ENCODE peak calls at places on chromosomes 4 and X, in five cellular contexts. Z is Peyer's patch, V is colonic mucosa, I is suprapubic skin, X is fibroblast of lung. G is an unnamed sample.

GRCh38 chr4:81905966-81906365 is 434.3 kb upstream of the RASGEF1B start:
- DNase-seq in Z (no peak), V (no peak), I (no peak), X (no peak), G (no peak)

GRCh38 chr4:174069848-174070330 is 213.6 kb downstream of the FBXO8 start:
- DNase-seq in Z (no peak), V (no peak), I (no peak), X (no peak), G (no peak)

GRCh38 chr4:4672397-4672796 is 130.5 kb upstream of the STX18 start:
- DNase-seq in Z (peak), V (peak), I (no peak), X (no peak), G (no peak)

GRCh38 chr4:8129136-8129535 is 29.5 kb downstream of the ABLIM2 start:
- DNase-seq in Z (no peak), V (no peak), I (no peak), X (no peak), G (no peak)

GRCh38 chrX:25156323-25156722 is 140.6 kb upstream of the ARX start:
- DNase-seq in Z (no peak), V (no peak), I (no peak), X (peak), G (no peak)

GRCh38 chr4:73450398-73451004 is 14.5 kb downstream of the AFP start:
- DNase-seq in Z (no peak), V (no peak), I (no peak), X (peak), G (peak)

GRCh38 chrX:18252644-18253359 is 32.1 kb upstream of the BEND2 start:
- DNase-seq in Z (no peak), V (no peak), I (no peak), X (no peak), G (no peak)

GRCh38 chr4:136637071-136637777 is 895.1 kb downstream of the PCDH18 start:
- DNase-seq in Z (no peak), V (no peak), I (no peak), X (no peak), G (no peak)

GRCh38 chrX:50200907-50201306 is at the start of gene AKAP4:
- DNase-seq in Z (no peak), V (no peak), I (no peak), X (no peak), G (no peak)

GRCh38 chr4:100299441-100299840 is 109.2 kb upstream of the DDIT4L start:
- DNase-seq in Z (no peak), V (no peak), I (no peak), X (peak), G (no peak)

GRCh38 chr4:139609647-139610046 is 53.6 kb upstream of the SETD7 start:
- DNase-seq in Z (no peak), V (no peak), I (no peak), X (peak), G (no peak)

GRCh38 chrX:136889269-136889668 is 8.7 kb upstream of the RBMX start:
- DNase-seq in Z (no peak), V (no peak), I (no peak), X (no peak), G (no peak)

GRCh38 chrX:39981946-39982345 is 115.8 kb downstream of the BCOR start:
- DNase-seq in Z (no peak), V (no peak), I (no peak), X (no peak), G (no peak)

GRCh38 chr4:186904104-186904503 is 180.4 kb upstream of the FAT1 start:
- DNase-seq in Z (no peak), V (no peak), I (no peak), X (peak), G (no peak)

GRCh38 chr4:142961866-142962265 is 115.8 kb upstream of the INPP4B start:
- DNase-seq in Z (no peak), V (no peak), I (no peak), X (no peak), G (no peak)

GRCh38 chr4:106318511-106318910 is 2.2 kb downstream of the AIMP1 start:
- DNase-seq in Z (no peak), V (no peak), I (no peak), X (no peak), G (no peak)

GRCh38 chrX:20063716-20064351 is 52.9 kb downstream of the MAP7D2 start:
- DNase-seq in Z (no peak), V (no peak), I (no peak), X (no peak), G (no peak)

GRCh38 chrX:154308108-154308946 is 12.7 kb downstream of the TKTL1 start:
- DNase-seq in Z (peak), V (peak), I (peak), X (peak), G (no peak)

GRCh38 chr4:140666889-140667614 is 89.1 kb downstream of the TBC1D9 start:
- DNase-seq in Z (no peak), V (no peak), I (no peak), X (no peak), G (no peak)

GRCh38 chrX:809081-809480 is 178.5 kb downstream of the SHOX start:
- DNase-seq in Z (no peak), V (no peak), I (no peak), X (no peak), G (no peak)

GRCh38 chrX:10634681-10635161 is 14.3 kb upstream of the MID1 start:
- DNase-seq in Z (no peak), V (no peak), I (no peak), X (peak), G (peak)

GRCh38 chr4:41734366-41734765 is 14.2 kb downstream of the PHOX2B start:
- DNase-seq in Z (no peak), V (no peak), I (no peak), X (no peak), G (no peak)

GRCh38 chrX:18099745-18100144 is 120.9 kb downstream of the BEND2 start:
- DNase-seq in Z (no peak), V (no peak), I (no peak), X (no peak), G (peak)

GRCh38 chr4:100936676-100937390 is 410.5 kb downstream of the PPP3CA start:
- DNase-seq in Z (no peak), V (no peak), I (no peak), X (peak), G (no peak)

GRCh38 chr4:136803430-136803829 is 728.9 kb downstream of the PCDH18 start:
- DNase-seq in Z (no peak), V (no peak), I (no peak), X (no peak), G (no peak)

GRCh38 chrX:679161-679979 is 48.8 kb downstream of the SHOX start:
- DNase-seq in Z (no peak), V (no peak), I (no peak), X (no peak), G (no peak)

GRCh38 chr4:186494496-186494895 is 60.9 kb downstream of the MTNR1A start:
- DNase-seq in Z (no peak), V (no peak), I (no peak), X (no peak), G (no peak)

GRCh38 chr4:125961626-125962025 is 646.9 kb downstream of the FAT4 start:
- DNase-seq in Z (no peak), V (no peak), I (no peak), X (no peak), G (no peak)

GRCh38 chrX:117120700-117121099 is 657.9 kb upstream of the CT83 start:
- DNase-seq in Z (no peak), V (no peak), I (no peak), X (no peak), G (no peak)

GRCh38 chr4:17812801-17813200 is 2.0 kb downstream of the NCAPG start:
- DNase-seq in Z (no peak), V (no peak), I (no peak), X (no peak), G (no peak)

GRCh38 chr4:36677122-36677521 is 395.7 kb downstream of the DTHD1 start:
- DNase-seq in Z (no peak), V (no peak), I (no peak), X (peak), G (no peak)

GRCh38 chrX:48540015-48540350 is 469 bp downstream of the TBC1D25 start:
- DNase-seq in Z (no peak), V (peak), I (no peak), X (peak), G (no peak)

GRCh38 chrX:76076124-76076523 is 96.7 kb upstream of the PBDC1 start:
- DNase-seq in Z (no peak), V (no peak), I (no peak), X (no peak), G (no peak)
- H3K27ac ChIP-seq in Z (no peak), V (no peak), I (no peak), X (no peak), G (no peak)

GRCh38 chrX:115023139-115023538 is 5.7 kb upstream of the IL13RA2 start:
- DNase-seq in Z (peak), V (no peak), I (no peak), X (peak), G (peak)

GRCh38 chrX:115017455-115017854 is at the start of gene IL13RA2:
- DNase-seq in Z (no peak), V (no peak), I (no peak), X (peak), G (no peak)

GRCh38 chrX:115018040-115018647 is 728 bp upstream of the IL13RA2 start:
- DNase-seq in Z (no peak), V (no peak), I (no peak), X (no peak), G (no peak)

GRCh38 chrX:115021121-115021520 is 3.7 kb upstream of the IL13RA2 start:
- DNase-seq in Z (no peak), V (no peak), I (no peak), X (no peak), G (no peak)

GRCh38 chrX:115018944-115019343 is 1.5 kb upstream of the IL13RA2 start:
- DNase-seq in Z (no peak), V (no peak), I (no peak), X (peak), G (no peak)
- H3K27ac ChIP-seq in Z (no peak), V (no peak), I (no peak), X (no peak), G (peak)

GRCh38 chr4:30860983-30861382 is 140.8 kb downstream of the PCDH7 start:
- DNase-seq in Z (no peak), V (no peak), I (no peak), X (no peak), G (peak)

GRCh38 chr4:30862176-30862575 is 142.0 kb downstream of the PCDH7 start:
- DNase-seq in Z (no peak), V (no peak), I (no peak), X (no peak), G (no peak)

GRCh38 chr4:30866444-30866843 is 146.3 kb downstream of the PCDH7 start:
- DNase-seq in Z (no peak), V (no peak), I (no peak), X (peak), G (no peak)

GRCh38 chr4:30865676-30866075 is 145.5 kb downstream of the PCDH7 start:
- DNase-seq in Z (no peak), V (no peak), I (no peak), X (peak), G (no peak)

GRCh38 chr4:30863031-30863430 is 142.9 kb downstream of the PCDH7 start:
- DNase-seq in Z (no peak), V (no peak), I (no peak), X (peak), G (no peak)
- H3K27ac ChIP-seq in Z (no peak), V (no peak), I (no peak), X (no peak), G (no peak)

GRCh38 chrX:3268804-3269203 is 77.6 kb downstream of the MXRA5 start:
- DNase-seq in Z (no peak), V (no peak), I (no peak), X (peak), G (no peak)

GRCh38 chrX:3271485-3272186 is 74.8 kb downstream of the MXRA5 start:
- DNase-seq in Z (no peak), V (no peak), I (no peak), X (peak), G (no peak)
- H3K27ac ChIP-seq in Z (no peak), V (no peak), I (no peak), X (peak), G (peak)

GRCh38 chr4:38145741-38146140 is 185.5 kb downstream of the PTTG2 start:
- DNase-seq in Z (no peak), V (no peak), I (no peak), X (peak), G (no peak)
- H3K27ac ChIP-seq in Z (no peak), V (no peak), I (no peak), X (peak), G (no peak)

GRCh38 chr4:168805341-168805740 is 204.7 kb downstream of the CBR4 start:
- DNase-seq in Z (no peak), V (no peak), I (no peak), X (no peak), G (no peak)

GRCh38 chr4:168800926-168801325 is 209.1 kb downstream of the CBR4 start:
- DNase-seq in Z (no peak), V (no peak), I (no peak), X (no peak), G (no peak)

GRCh38 chr4:168802222-168802621 is 207.8 kb downstream of the CBR4 start:
- DNase-seq in Z (no peak), V (no peak), I (no peak), X (no peak), G (no peak)

GRCh38 chr4:168797738-168798375 is 212.2 kb downstream of the CBR4 start:
- DNase-seq in Z (no peak), V (no peak), I (no peak), X (no peak), G (no peak)

DNA sequence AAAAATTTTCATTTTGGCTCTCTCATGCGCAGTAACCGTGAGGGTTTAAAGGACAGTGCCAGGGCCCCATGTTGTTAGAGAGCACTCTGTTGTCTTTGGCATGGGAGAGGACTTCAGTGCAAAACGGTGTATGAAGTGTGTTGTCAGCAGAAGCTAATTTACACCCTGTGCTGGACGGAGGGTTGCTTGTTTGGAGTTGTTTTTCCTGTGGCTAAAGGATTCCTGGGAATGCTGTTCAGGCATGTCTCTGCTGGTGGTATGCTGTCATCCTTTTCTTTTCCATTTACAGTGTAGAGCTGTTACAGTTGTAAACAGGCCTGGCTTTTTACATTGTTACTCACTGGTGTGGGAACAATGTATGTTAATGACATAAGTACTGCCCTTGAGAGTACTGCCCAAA is 206.3 kb downstream of the CBR4 start:
- DNase-seq in Z (no peak), V (no peak), I (no peak), X (peak), G (peak)
- H3K27ac ChIP-seq in Z (no peak), V (no peak), I (peak), X (no peak), G (peak)

GRCh38 chrX:8869812-8870211 is 68.6 kb upstream of the FAM9A start:
- DNase-seq in Z (no peak), V (no peak), I (no peak), X (no peak), G (no peak)
- H3K27ac ChIP-seq in Z (no peak), V (no peak), I (no peak), X (no peak), G (peak)

GRCh38 chr4:182903013-182903412 is 14.2 kb downstream of the DCTD start:
- DNase-seq in Z (no peak), V (no peak), I (no peak), X (no peak), G (no peak)
- H3K27ac ChIP-seq in Z (no peak), V (no peak), I (no peak), X (no peak), G (no peak)

GRCh38 chr4:184593461-184593860 is 55.8 kb downstream of the CASP3 start:
- DNase-seq in Z (no peak), V (no peak), I (no peak), X (no peak), G (no peak)

GRCh38 chr4:184595430-184595829 is 53.8 kb downstream of the CASP3 start:
- DNase-seq in Z (no peak), V (no peak), I (no peak), X (no peak), G (no peak)

GRCh38 chr4:184596617-184597185 is 52.5 kb downstream of the CASP3 start:
- DNase-seq in Z (no peak), V (no peak), I (no peak), X (no peak), G (no peak)

GRCh38 chr4:184598753-184599491 is 50.3 kb downstream of the CASP3 start:
- DNase-seq in Z (no peak), V (no peak), I (no peak), X (no peak), G (no peak)

GRCh38 chr4:184596044-184596616 is 53.1 kb downstream of the CASP3 start:
- DNase-seq in Z (no peak), V (no peak), I (no peak), X (no peak), G (no peak)
- H3K27ac ChIP-seq in Z (no peak), V (no peak), I (no peak), X (no peak), G (no peak)